ENCODE peak calls at places on chromosomes 7 and 10, in four cellular contexts. L is body of pancreas, J is stomach, Y is MM.1S. X is an unnamed sample. For H3K4me1, the result is how much of the 10 kb centered on the place peaks cover.

GRCh38 chr7:114310344-114311118 is 104.1 kb upstream of the FOXP2 start:
- DNase-seq in L (no peak), J (no peak), Y (peak), X (no peak)

GRCh38 chr10:58385784-58386112 is 538 bp downstream of the TFAM start:
- DNase-seq in L (peak), J (peak), Y (peak), X (peak)

GRCh38 chr7:103521917-103522316 is 75.9 kb upstream of the SLC26A5 start:
- DNase-seq in L (no peak), J (no peak), Y (no peak), X (no peak)

GRCh38 chr7:124295289-124295688 is 262.4 kb upstream of the TMEM229A start:
- DNase-seq in L (no peak), J (no peak), Y (no peak), X (no peak)

GRCh38 chr10:17092986-17093803 is 36.4 kb downstream of the CUBN start:
- DNase-seq in L (no peak), J (no peak), Y (no peak), X (no peak)

GRCh38 chr7:117217636-117218035 is 105.2 kb downstream of the WNT2 start:
- DNase-seq in L (no peak), J (no peak), Y (no peak), X (no peak)

GRCh38 chr7:7919449-7919945 is 49.1 kb upstream of the GLCCI1 start:
- DNase-seq in L (no peak), J (no peak), Y (no peak), X (no peak)

GRCh38 chr10:128879441-128880175 is 587.4 kb upstream of the MGMT start:
- DNase-seq in L (no peak), J (no peak), Y (no peak), X (peak)

GRCh38 chr10:81002382-81002781 is 464.7 kb downstream of the SH2D4B start:
- DNase-seq in L (no peak), J (no peak), Y (no peak), X (no peak)

GRCh38 chr7:134720091-134720935 is 59.1 kb upstream of the CALD1 start:
- DNase-seq in L (no peak), J (no peak), Y (no peak), X (no peak)

GRCh38 chr10:72814134-72814790 is 79.3 kb upstream of the OIT3 start:
- DNase-seq in L (no peak), J (no peak), Y (no peak), X (no peak)

GRCh38 chr10:61617586-61617985 is 45.1 kb upstream of the CABCOCO1 start:
- DNase-seq in L (no peak), J (no peak), Y (no peak), X (no peak)

GRCh38 chr10:43125881-43126731 is 12.1 kb upstream of the CSGALNACT2 start:
- DNase-seq in L (no peak), J (peak), Y (no peak), X (no peak)

GRCh38 chr7:52705768-52706167 is 329.7 kb upstream of the POM121L12 start:
- DNase-seq in L (no peak), J (no peak), Y (no peak), X (no peak)

GRCh38 chr7:1103009-1103788 is 15.3 kb downstream of the GPER1 start:
- DNase-seq in L (no peak), J (no peak), Y (no peak), X (no peak)

GRCh38 chr7:97006146-97006950 is 995 bp downstream of the DLX6 start:
- DNase-seq in L (peak), J (peak), Y (peak), X (no peak)

GRCh38 chr10:44195120-44196007 is 189.5 kb downstream of the CXCL12 start:
- DNase-seq in L (peak), J (peak), Y (no peak), X (no peak)

GRCh38 chr7:139522830-139523198 is 671 bp upstream of the CLEC2L start:
- DNase-seq in L (no peak), J (no peak), Y (no peak), X (no peak)

DNA sequence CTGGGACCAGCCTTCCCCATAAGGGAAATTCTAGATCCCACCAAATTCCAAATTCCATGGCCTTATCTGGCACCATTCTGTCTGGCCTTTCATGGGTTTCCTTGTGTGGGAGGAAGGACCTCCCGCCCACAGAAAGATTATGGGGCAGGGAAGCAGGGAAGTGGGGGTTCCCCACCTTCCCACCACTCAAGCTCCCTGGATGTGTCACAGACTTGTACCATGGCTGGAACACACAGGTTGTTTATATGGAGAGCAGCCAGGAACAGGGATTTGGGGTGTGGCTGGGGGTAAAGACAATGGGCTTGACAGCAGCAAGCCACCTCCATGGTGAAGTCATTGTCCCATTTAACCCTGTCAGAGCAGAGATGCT is 18.3 kb downstream of the UNC5B start:
- DNase-seq in L (no peak), J (no peak), Y (no peak), X (no peak)
- H3K4me1 ChIP-seq in L (under half), J (half or more), Y (under half), X (under half)

GRCh38 chr7:151341357-151342101 is at the start of gene NUB1:
- DNase-seq in L (peak), J (peak), Y (peak), X (peak)
- H3K27ac ChIP-seq in L (peak), J (peak), Y (peak), X (peak)

GRCh38 chr7:106139253-106140251 is 27.4 kb upstream of the SYPL1 start:
- DNase-seq in L (no peak), J (no peak), Y (no peak), X (no peak)
- H3K4me3 ChIP-seq in L (no peak), J (no peak), Y (no peak), X (no peak)

DNA sequence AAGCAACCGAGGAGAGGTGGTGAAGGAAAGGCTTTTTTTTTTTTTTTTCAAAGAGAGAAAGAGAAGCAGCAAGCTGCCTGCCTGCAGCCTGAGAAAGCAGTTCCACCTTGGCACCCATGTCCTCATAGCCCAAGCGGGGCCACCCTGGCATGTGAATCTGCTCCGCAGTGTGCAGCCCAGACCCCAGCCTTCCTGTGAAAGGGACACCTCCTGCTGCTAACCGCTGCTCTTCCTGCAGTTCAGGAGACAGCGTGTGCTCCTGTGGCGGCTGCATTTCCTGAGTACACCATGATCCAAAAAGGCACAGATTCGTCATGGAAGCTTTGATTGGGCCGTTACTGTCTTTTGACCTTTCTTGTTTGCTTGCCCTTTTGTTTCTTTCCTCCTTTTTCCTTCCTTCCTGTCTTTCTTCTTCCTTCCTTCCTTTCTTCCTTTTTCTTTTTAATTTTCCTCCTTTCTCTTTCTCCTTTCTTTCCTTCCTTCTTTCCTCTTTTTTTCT is 38.1 kb downstream of the IKZF1 start:
- DNase-seq in L (no peak), J (no peak), Y (no peak), X (no peak)
- H3K4me1 ChIP-seq in L (under half), J (under half), Y (under half), X (under half)

GRCh38 chr10:29981510-29981909 is 77.9 kb downstream of the JCAD start:
- DNase-seq in L (no peak), J (no peak), Y (no peak), X (no peak)

GRCh38 chr10:29987471-29987870 is 71.9 kb downstream of the JCAD start:
- DNase-seq in L (no peak), J (no peak), Y (no peak), X (no peak)

GRCh38 chr10:29977161-29977560 is 82.2 kb downstream of the JCAD start:
- DNase-seq in L (no peak), J (no peak), Y (no peak), X (no peak)

GRCh38 chr10:29980084-29980483 is 79.3 kb downstream of the JCAD start:
- DNase-seq in L (peak), J (peak), Y (no peak), X (no peak)

GRCh38 chr10:29982997-29983648 is 76.3 kb downstream of the JCAD start:
- DNase-seq in L (no peak), J (no peak), Y (no peak), X (no peak)
- H3K27ac ChIP-seq in L (no peak), J (no peak), Y (no peak), X (no peak)